ENCODE peak calls at places on chromosomes 11 and 22, in four cellular contexts. X is HepG2, P is K562, N is GM12878. J is an unnamed sample.

GRCh38 chr11:19723572-19724342 is 11.1 kb downstream of the NAV2 start:
- DNase-seq in X (peak; percentile 12), N (no peak), P (no peak), J (peak; percentile 72)

GRCh38 chr11:72951815-72952340 is 137.7 kb downstream of the ATG16L2 start:
- DNase-seq in X (no peak), N (peak; percentile 49), P (no peak), J (no peak)

GRCh38 chr11:104402812-104403521 is 239.0 kb upstream of the PDGFD start:
- DNase-seq in X (no peak), N (no peak), P (no peak), J (no peak)

GRCh38 chr22:29718949-29719893 is 582 bp upstream of the CABP7 start:
- DNase-seq in X (no peak), N (no peak), P (no peak), J (no peak)

GRCh38 chr22:40021401-40022000 is 26.7 kb downstream of the FAM83F start:
- DNase-seq in X (no peak), P (no peak), N (no peak), J (no peak)

GRCh38 chr11:133354069-133354468 is 178.2 kb downstream of the OPCML start:
- DNase-seq in N (no peak), P (no peak), X (no peak), J (peak; percentile 1)

GRCh38 chr11:75813126-75813525 is 1.9 kb upstream of the UVRAG start:
- DNase-seq in X (no peak), P (no peak), N (no peak), J (no peak)

GRCh38 chr22:48891688-48892380 is 935.8 kb downstream of the BRD1 start:
- DNase-seq in P (no peak), N (no peak), X (no peak), J (no peak)

GRCh38 chr11:19756675-19757475 is 44.2 kb downstream of the NAV2 start:
- DNase-seq in X (no peak), P (no peak), N (no peak), J (peak; percentile 46)

GRCh38 chr11:82978422-82979099 is 77.0 kb downstream of the DDIAS start:
- DNase-seq in P (no peak), X (peak; percentile 30), N (peak; percentile 56), J (no peak)

GRCh38 chr11:19827399-19828135 is 114.9 kb downstream of the NAV2 start:
- DNase-seq in X (no peak), N (no peak), P (no peak), J (no peak)

GRCh38 chr11:120698918-120699317 is 187.4 kb downstream of the GRIK4 start:
- DNase-seq in P (no peak), X (no peak), N (no peak), J (no peak)

GRCh38 chr11:109350091-109350490 is 71.9 kb upstream of the C11orf87 start:
- DNase-seq in N (no peak), X (no peak), P (no peak), J (no peak)

GRCh38 chr22:19525116-19525660 is 978 bp upstream of the CLDN5 start:
- DNase-seq in P (no peak), X (no peak), N (no peak), J (peak; percentile 28)

DNA sequence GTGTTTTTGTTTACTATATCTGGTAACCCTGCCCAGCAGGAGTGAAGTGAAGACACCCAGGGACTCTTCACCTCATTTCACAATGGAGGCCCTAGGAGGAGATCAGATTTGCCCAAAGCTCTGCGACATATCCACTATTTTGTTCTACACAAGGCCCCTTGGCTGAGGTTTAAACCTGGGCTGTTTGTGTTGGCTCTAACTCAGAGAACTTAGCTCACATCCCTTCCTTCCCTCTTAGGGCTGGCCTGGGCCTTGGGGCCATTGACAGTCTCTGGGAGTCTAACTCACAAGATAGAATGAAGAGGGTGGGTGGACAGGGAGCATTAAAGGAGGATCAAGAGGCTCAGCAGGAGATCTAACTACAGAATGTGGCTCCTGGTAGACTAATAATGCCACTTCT is 8.2 kb upstream of the PLA2G3 start:
- DNase-seq in N (no peak), X (no peak), P (no peak), J (peak; percentile 81)
- TF ChIP-seq MYC in N (no peak), X (no peak), P (no peak), J (no peak)

GRCh38 chr11:60825790-60826189 is 16.1 kb upstream of the CCDC86 start:
- DNase-seq in N (no peak), P (no peak), X (no peak), J (no peak)

GRCh38 chr11:60831501-60832079 is 10.3 kb upstream of the CCDC86 start:
- DNase-seq in P (no peak), X (no peak), N (no peak), J (peak; percentile 51)

GRCh38 chr11:60834742-60835141 is 7.2 kb upstream of the CCDC86 start:
- DNase-seq in P (no peak), X (no peak), N (no peak), J (no peak)

GRCh38 chr11:60831143-60831500 is 10.8 kb upstream of the CCDC86 start:
- DNase-seq in P (peak; percentile 76), X (peak; percentile 61), N (peak; percentile 26), J (peak; percentile 83)

DNA sequence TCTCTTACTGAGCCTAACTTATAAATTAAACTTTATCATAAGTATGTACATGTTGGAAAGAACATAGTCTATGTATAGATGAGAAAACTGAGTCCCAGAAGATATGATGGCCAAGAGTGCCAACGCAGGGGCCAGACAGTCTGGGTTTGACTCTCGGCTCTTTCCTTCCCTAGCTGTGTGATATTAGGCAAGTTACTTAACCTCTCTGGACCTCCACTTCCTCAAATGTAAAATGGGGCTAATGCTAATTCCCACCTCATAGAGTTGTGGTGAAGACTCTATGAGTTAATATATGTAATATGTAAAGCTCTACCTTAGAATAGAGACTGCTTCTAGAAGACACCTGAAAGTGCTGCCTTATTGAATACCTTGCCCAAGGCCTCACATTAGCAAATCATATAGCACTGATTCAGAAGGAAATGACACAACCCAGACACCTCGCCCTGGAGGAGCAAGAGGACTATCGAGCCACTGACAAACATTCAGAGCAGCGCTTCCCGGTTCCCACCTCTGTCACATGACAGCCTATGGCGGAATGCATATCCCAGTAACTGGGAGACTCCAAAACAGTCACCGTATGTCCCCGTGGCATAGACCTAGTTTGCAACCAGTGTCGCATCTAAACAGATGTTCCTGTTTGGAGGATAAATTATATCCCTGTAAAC is 11.3 kb upstream of the CCDC86 start:
- DNase-seq in X (no peak), P (no peak), N (no peak), J (no peak)
- H3K4me2 ChIP-seq in X (no peak overlapping the region), P (no peak overlapping the region), N (no peak overlapping the region), J (no peak overlapping the region)

GRCh38 chr11:12111482-12112149 is 1.2 kb downstream of the MICAL2 start:
- DNase-seq in X (no peak), P (no peak), N (no peak), J (no peak)
- TF ChIP-seq EZH2 in X (no peak), P (no peak), N (no peak), J (no peak)

DNA sequence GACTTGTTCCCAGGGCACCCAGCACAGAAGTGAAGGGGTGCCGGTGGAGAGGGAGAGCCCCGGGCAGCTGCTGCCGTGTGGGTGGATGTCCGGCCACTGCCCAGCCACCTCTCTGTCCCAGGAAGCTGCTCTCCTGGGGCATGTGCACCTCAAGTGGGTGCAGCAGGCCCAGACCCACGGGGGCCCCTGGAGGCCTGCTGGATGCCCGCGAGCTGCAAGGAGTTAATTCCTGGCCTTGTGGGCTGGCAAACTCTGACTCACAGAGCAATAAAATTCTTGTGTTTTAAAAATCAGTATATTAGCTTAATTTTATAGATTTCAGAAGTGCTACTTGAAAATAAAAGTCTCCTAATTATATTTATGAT is 37.4 kb upstream of the KCNQ1OT1 start:
- DNase-seq in P (no peak), N (no peak), X (no peak), J (no peak)
- TF ChIP-seq MYC in P (no peak), N (no peak), X (no peak), J (no peak)

DNA sequence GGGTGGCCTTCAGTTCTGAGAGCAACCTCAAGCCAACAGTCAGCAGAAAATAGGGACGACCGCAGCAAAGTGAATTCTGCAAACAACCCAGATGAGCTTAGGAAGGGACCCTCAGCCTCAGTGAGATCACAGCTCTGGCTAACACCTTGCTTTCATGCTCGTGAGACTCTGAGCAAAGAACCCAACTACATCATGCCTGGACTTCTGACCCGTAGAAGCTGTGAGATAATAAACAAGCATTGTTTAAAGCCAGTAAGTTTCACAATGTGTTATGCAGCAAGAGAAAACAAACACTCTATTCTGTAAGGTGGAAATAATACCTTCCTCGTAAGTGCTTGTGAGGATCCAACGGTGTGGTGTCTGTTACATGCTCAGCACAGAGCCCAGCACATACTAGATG is 433.5 kb downstream of the BUD13 start:
- DNase-seq in X (peak; percentile 86), N (no peak), P (no peak), J (no peak)
- H3K4me2 ChIP-seq in X (peak overlapping the region; percentile 71), N (no peak overlapping the region), P (no peak overlapping the region), J (no peak overlapping the region)

GRCh38 chr22:44998296-44998695 is 11.5 kb downstream of the PHF21B start:
- DNase-seq in P (no peak), X (no peak), N (no peak), J (no peak)
- TF ChIP-seq EZH2 in P (no peak), X (no peak), N (no peak), J (no peak)

DNA sequence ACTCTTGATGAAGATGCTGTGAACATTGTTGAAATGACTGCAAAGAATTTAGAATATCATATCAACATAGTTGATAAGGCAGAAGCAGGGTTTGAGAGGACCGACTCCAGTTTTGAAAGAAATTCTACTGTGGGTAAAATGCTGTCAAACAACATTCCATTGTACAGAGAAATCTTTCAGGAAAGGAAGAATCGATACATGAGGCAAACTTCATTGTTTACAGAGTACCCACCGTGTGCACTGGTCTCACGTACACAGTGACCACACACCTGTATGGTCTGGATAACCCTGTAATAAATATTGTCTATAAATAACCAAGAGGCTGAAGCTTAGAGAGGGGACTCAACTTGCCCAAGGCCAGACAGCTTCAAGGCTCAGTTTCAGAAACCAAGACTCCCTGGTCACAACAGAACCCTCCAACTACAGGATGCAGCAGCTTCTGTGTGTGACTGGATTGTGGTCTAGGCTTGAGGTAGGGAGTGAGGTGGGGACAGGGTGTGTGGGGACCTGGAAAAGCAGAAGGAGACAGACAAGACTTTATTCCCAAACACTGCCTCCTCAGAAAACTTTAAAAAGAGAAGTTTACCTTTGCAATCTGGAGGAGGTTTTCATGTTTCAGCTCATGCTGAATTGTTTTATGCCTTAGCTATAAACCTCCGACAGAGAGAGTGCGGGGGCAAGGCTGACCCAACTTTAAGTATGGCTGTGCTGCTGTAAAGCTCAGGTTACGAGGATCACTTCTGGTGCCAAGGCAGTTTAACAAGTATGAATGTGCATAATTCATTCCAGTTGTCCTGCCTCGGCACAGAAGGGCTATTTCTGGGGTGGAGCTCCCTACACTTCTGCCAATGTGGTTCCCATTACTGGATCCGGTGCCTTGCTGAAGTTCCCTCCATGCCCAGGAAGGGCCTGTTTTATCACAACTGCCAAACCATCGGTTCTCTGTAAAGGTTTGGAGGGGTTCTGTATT is 372.6 kb upstream of the NARS2 start:
- DNase-seq in X (peak; percentile 3), N (no peak), P (no peak), J (no peak)
- TF ChIP-seq MYC in X (no peak), N (no peak), P (no peak), J (no peak)

DNA sequence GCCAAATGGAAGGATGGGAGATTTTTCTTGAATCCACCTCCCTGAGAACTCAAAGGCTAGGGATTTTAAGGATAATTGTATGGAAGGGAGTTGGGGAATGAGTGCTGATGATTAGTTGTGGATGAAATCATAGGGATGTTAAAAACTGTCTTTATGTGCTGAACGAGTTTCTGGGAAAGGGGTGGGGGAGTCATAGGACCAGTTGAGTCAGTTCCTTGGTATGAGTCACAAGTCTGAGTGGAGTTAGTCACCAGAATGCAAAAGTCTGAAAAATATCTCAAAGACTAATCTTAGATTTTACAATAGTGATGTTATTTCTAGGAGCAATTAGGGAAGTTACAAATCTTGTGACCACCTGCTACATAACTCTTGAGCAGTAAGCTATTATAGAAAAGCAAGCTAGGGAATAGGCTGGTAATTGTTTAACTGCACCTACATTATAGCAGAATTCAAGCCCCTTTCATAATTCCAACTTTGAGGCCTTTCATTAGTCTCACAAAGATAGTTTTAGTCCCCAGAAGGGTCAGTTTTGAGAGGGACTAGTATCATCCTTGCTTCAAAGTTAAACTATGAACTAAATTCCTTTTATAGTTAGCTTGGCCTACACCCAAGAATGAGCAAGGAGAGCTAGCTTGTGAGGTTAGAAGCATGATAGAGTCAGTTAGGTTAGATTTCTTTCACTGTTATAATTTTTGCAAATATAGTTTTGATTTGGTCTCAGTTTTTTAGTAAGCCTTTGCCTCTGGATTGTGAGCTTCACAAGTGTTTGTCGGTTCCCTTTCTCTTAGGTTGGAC is 668.0 kb downstream of the ETS1 start:
- DNase-seq in N (no peak), X (no peak), P (no peak), J (peak; percentile 6)
- H3K4me2 ChIP-seq in N (no peak overlapping the region), X (no peak overlapping the region), P (no peak overlapping the region), J (no peak overlapping the region)

J was measured in endothelial cell of umbilical vein.